ENCODE peak calls at places on chromosomes 5 and 9, in six cellular contexts. T is stimulated activated CD8-positive, alpha-beta memory T cell treated with anti-CD3 and anti-CD28 coated beads, Interleukin-2, amount 100 ng/mL, for 1 hour; M is cardiac muscle cell; G is hepatic stellate cell; S is NCI-H146; X is ACHN. V is an unnamed sample.

GRCh38 chr5:74384851-74385250 is 255.7 kb downstream of the ENC1 start:
- DNase-seq in M (no peak), X (no peak), G (no peak), T (no peak), S (no peak), V (no peak)

GRCh38 chr9:137139468-137140150 is 655 bp downstream of the GRIN1 start:
- DNase-seq in M (no peak), S (no peak), G (no peak), T (no peak), X (no peak), V (no peak)

GRCh38 chr9:97594414-97594921 is 38.7 kb downstream of the TSTD2 start:
- DNase-seq in S (no peak), X (no peak), G (no peak), T (no peak), M (peak; percentile 78), V (no peak)

GRCh38 chr5:160262151-160262550 is 32.8 kb downstream of the FABP6 start:
- DNase-seq in S (no peak), M (peak; percentile 45), X (no peak), G (no peak), T (no peak), V (no peak)

GRCh38 chr5:82784521-82784920 is 292.7 kb downstream of the TMEM167A start:
- DNase-seq in M (no peak), X (no peak), S (no peak), G (no peak), T (no peak), V (no peak)

GRCh38 chr9:119349548-119349947 is 19.7 kb downstream of the BRINP1 start:
- DNase-seq in T (no peak), M (peak; percentile 62), S (no peak), X (no peak), G (no peak), V (no peak)

GRCh38 chr9:114287001-114287762 is 35.7 kb upstream of the ORM1 start:
- DNase-seq in T (no peak), M (no peak), S (peak; percentile 47), X (no peak), G (no peak), V (no peak)

GRCh38 chr9:31808770-31809169 is 575.7 kb upstream of the ACO1 start:
- DNase-seq in X (no peak), M (no peak), T (no peak), G (no peak), S (no peak), V (no peak)

GRCh38 chr5:26582350-26583040 is 455.9 kb downstream of the CDH9 start:
- DNase-seq in X (no peak), G (no peak), M (no peak), S (no peak), T (no peak), V (no peak)

GRCh38 chr9:110130211-110130610 is 77.7 kb downstream of the C9orf152 start:
- DNase-seq in M (no peak), G (no peak), T (no peak), X (no peak), S (no peak), V (no peak)

GRCh38 chr9:132984202-132985062 is 5.9 kb downstream of the GFI1B start:
- DNase-seq in X (no peak), G (no peak), M (no peak), S (no peak), T (no peak), V (no peak)

GRCh38 chr5:119418782-119419101 is 33.6 kb upstream of the HSD17B4 start:
- DNase-seq in X (no peak), S (no peak), M (no peak), T (no peak), G (no peak), V (no peak)

GRCh38 chr5:73300520-73301207 is 127.7 kb downstream of the TMEM174 start:
- DNase-seq in G (no peak), M (no peak), T (no peak), S (no peak), X (no peak), V (no peak)

GRCh38 chr5:172505403-172505759 is 51.1 kb upstream of the SH3PXD2B start:
- DNase-seq in S (no peak), X (no peak), G (no peak), T (no peak), M (no peak), V (no peak)

GRCh38 chr5:180803181-180804128 is 849 bp upstream of the MGAT1 start:
- DNase-seq in T (peak; percentile 67), M (peak; percentile 42), X (no peak), S (no peak), G (no peak), V (peak; percentile 57)

GRCh38 chr9:69740872-69741505 is 18.8 kb downstream of the PTAR1 start:
- DNase-seq in M (no peak), X (no peak), S (no peak), T (no peak), G (no peak), V (no peak)

GRCh38 chr9:21415492-21416267 is 6.8 kb downstream of the IFNA8 start:
- DNase-seq in G (no peak), T (no peak), S (no peak), M (no peak), X (no peak), V (no peak)

GRCh38 chr9:13532407-13532806 is 252.9 kb upstream of the MPDZ start:
- DNase-seq in M (no peak), X (no peak), T (no peak), G (no peak), S (no peak), V (no peak)

GRCh38 chr5:171630047-171630669 is 155.5 kb upstream of the SMIM23 start:
- DNase-seq in G (peak; percentile 41), X (peak; percentile 55), T (no peak), M (peak; percentile 86), S (peak; percentile 1), V (peak; percentile 52)

GRCh38 chr5:43336159-43336558 is 22.9 kb upstream of the HMGCS1 start:
- DNase-seq in M (no peak), T (no peak), G (no peak), X (peak; percentile 5), S (no peak), V (no peak)

GRCh38 chr9:129776938-129777768 is 24.3 kb upstream of the PTGES start:
- DNase-seq in T (peak; percentile 6), X (peak; percentile 95), M (no peak), S (peak; percentile 17), G (peak; percentile 98), V (peak; percentile 99)

GRCh38 chr9:4850611-4851010 is 57.9 kb downstream of the RCL1 start:
- DNase-seq in S (no peak), T (no peak), X (no peak), M (no peak), G (no peak), V (no peak)

GRCh38 chr5:160463775-160464465 is 42.3 kb downstream of the PTTG1 start:
- DNase-seq in M (no peak), G (peak; percentile 33), T (no peak), X (no peak), S (peak; percentile 31), V (peak; percentile 88)

GRCh38 chr5:55997742-55998351 is 3.1 kb upstream of the IL6ST start:
- DNase-seq in G (no peak), X (no peak), S (no peak), M (no peak), T (no peak), V (peak; percentile 68)

GRCh38 chr9:36332006-36332405 is 68.1 kb downstream of the RNF38 start:
- DNase-seq in X (no peak), T (no peak), G (no peak), S (no peak), M (no peak), V (peak; percentile 14)

GRCh38 chr5:8879248-8879647 is 666.6 kb downstream of the SEMA5A start:
- DNase-seq in X (no peak), S (no peak), M (no peak), G (no peak), T (no peak), V (no peak)

GRCh38 chr5:98588225-98588624 is 185.2 kb upstream of the RGMB start:
- DNase-seq in M (no peak), T (no peak), S (no peak), X (no peak), G (no peak), V (peak; percentile 44)

GRCh38 chr5:177276886-177277285 is 26.6 kb downstream of the RAB24 start:
- DNase-seq in M (no peak), X (peak; percentile 30), S (no peak), T (no peak), G (no peak), V (no peak)

GRCh38 chr5:138408023-138408422 is 30.8 kb upstream of the REEP2 start:
- DNase-seq in G (no peak), M (no peak), S (peak; percentile 73), X (no peak), T (no peak), V (no peak)

GRCh38 chr9:33223696-33224095 is 16.3 kb upstream of the SPINK4 start:
- DNase-seq in S (no peak), G (no peak), M (no peak), X (no peak), T (no peak), V (peak; percentile 54)

GRCh38 chr9:70883056-70883455 is 238.4 kb downstream of the TRPM3 start:
- DNase-seq in M (no peak), G (no peak), X (peak; percentile 45), T (no peak), S (no peak), V (peak; percentile 31)